ENCODE peak calls at places on chromosomes 6 and 20, in eight cellular contexts. M is spleen, S is tibial nerve, J is IMR-90, U is heart left ventricle, P is transverse colon, G is uterus, T is right lobe of liver. K is an unnamed sample.

GRCh38 chr20:34538671-34539123 is 19.8 kb upstream of the MAP1LC3A start:
- DNase-seq in M (peak), S (no peak), J (peak), U (peak), P (peak), G (peak), T (peak), K (no peak)

GRCh38 chr20:4281258-4282055 is 266.1 kb upstream of the RNF24 start:
- DNase-seq in M (no peak), S (no peak), J (no peak), U (no peak), P (no peak), G (no peak), T (no peak), K (no peak)

GRCh38 chr20:44640522-44640921 is 11.0 kb downstream of the ADA start:
- DNase-seq in M (no peak), S (no peak), J (no peak), U (no peak), P (no peak), G (no peak), T (no peak), K (no peak)

GRCh38 chr20:4187147-4187546 is 171.8 kb upstream of the RNF24 start:
- DNase-seq in M (peak), S (no peak), J (no peak), U (no peak), P (no peak), G (no peak), T (no peak), K (no peak)

GRCh38 chr6:14082771-14083170 is 34.8 kb upstream of the CD83 start:
- DNase-seq in M (no peak), S (no peak), J (no peak), U (no peak), P (no peak), G (no peak), T (no peak), K (no peak)

GRCh38 chr20:23349338-23350006 is 1.1 kb upstream of the NXT1 start:
- DNase-seq in M (no peak), S (no peak), J (no peak), U (no peak), P (peak), G (peak), T (no peak), K (peak)

GRCh38 chr20:60921021-60921622 is 330.9 kb upstream of the CDH4 start:
- DNase-seq in M (no peak), S (no peak), J (peak), U (peak), P (no peak), G (no peak), T (no peak), K (no peak)

GRCh38 chr6:31765910-31766794 is 3.7 kb downstream of the SAPCD1 start:
- DNase-seq in M (peak), S (no peak), J (no peak), U (no peak), P (no peak), G (no peak), T (no peak), K (no peak)

GRCh38 chr20:45783656-45784294 is 7.9 kb downstream of the WFDC3 start:
- DNase-seq in M (no peak), S (no peak), J (no peak), U (peak), P (peak), G (no peak), T (no peak), K (no peak)

GRCh38 chr6:52984247-52984646 is 10.8 kb downstream of the GSTA4 start:
- DNase-seq in M (no peak), S (no peak), J (no peak), U (no peak), P (no peak), G (no peak), T (no peak), K (no peak)

GRCh38 chr20:18715564-18715963 is 98.0 kb upstream of the SCP2D1 start:
- DNase-seq in M (no peak), S (no peak), J (no peak), U (no peak), P (no peak), G (no peak), T (no peak), K (no peak)

GRCh38 chr20:51135926-51136325 is 113.0 kb upstream of the KCNG1 start:
- DNase-seq in M (no peak), S (no peak), J (no peak), U (no peak), P (peak), G (no peak), T (no peak), K (peak)

GRCh38 chr6:11181478-11182136 is 50.9 kb downstream of the NEDD9 start:
- DNase-seq in M (no peak), S (no peak), J (no peak), U (no peak), P (no peak), G (no peak), T (no peak), K (no peak)

GRCh38 chr6:29828471-29828797 is 809 bp downstream of the HLA-G start:
- DNase-seq in M (no peak), S (no peak), J (no peak), U (no peak), P (no peak), G (no peak), T (no peak), K (no peak)

GRCh38 chr6:166586424-166587156 is at the start of gene RAMACL:
- DNase-seq in M (peak), S (no peak), J (no peak), U (no peak), P (peak), G (no peak), T (no peak), K (no peak)

GRCh38 chr6:167501831-167502385 is 177.0 kb downstream of the TTLL2 start:
- DNase-seq in M (no peak), S (no peak), J (no peak), U (no peak), P (peak), G (peak), T (peak), K (no peak)

GRCh38 chr20:44187054-44187762 is at the start of gene JPH2:
- DNase-seq in M (no peak), S (no peak), J (peak), U (peak), P (peak), G (peak), T (no peak), K (peak)

GRCh38 chr6:2734517-2735076 is 16.1 kb downstream of the MYLK4 start:
- DNase-seq in M (no peak), S (no peak), J (peak), U (no peak), P (no peak), G (no peak), T (no peak), K (no peak)

GRCh38 chr20:31440012-31440659 is at the start of gene DEFB123:
- DNase-seq in M (no peak), S (no peak), J (no peak), U (no peak), P (no peak), G (no peak), T (no peak), K (no peak)

DNA sequence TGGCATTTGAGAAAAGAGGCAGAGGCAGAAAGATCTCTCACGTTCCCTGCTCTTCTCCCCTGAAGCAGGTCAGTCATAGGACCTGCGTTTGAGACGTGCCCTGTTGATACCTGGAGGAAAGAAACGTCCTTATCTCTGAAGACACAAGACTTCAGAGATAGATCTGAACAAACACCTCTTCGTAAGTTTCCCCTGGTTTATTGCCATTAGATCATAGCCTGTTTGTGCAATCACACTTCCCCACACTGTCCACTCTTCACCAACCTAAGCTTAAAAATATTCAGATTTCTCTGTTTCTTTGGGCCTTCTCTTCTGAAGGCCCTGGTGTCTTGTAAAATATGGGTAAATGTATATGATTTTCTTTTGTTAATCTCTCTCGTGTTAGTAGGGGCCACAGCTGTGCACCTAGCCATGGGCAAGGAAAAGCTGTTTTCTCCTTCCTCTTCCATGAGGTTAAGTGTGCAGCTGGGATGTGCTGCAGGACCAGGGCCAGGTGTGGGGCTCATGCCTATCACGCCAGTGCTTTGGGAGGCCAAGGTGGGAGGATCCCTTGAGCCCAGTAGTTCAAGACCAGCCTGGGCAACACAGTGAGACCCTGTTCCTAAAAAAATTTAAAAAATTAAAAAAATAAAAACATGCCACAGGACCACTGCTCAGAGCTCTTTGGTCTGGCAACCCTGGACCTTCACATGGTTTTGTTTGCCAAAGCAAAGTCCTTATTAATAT is 4.8 kb upstream of the SLC22A2 start:
- DNase-seq in M (no peak), S (no peak), J (no peak), U (no peak), P (no peak), G (no peak), T (no peak), K (no peak)
- TF ChIP-seq POLR2A in M (no peak), S (no peak), J (no peak), U (no peak), P (no peak), G (no peak), T (no peak), K (no peak)

DNA sequence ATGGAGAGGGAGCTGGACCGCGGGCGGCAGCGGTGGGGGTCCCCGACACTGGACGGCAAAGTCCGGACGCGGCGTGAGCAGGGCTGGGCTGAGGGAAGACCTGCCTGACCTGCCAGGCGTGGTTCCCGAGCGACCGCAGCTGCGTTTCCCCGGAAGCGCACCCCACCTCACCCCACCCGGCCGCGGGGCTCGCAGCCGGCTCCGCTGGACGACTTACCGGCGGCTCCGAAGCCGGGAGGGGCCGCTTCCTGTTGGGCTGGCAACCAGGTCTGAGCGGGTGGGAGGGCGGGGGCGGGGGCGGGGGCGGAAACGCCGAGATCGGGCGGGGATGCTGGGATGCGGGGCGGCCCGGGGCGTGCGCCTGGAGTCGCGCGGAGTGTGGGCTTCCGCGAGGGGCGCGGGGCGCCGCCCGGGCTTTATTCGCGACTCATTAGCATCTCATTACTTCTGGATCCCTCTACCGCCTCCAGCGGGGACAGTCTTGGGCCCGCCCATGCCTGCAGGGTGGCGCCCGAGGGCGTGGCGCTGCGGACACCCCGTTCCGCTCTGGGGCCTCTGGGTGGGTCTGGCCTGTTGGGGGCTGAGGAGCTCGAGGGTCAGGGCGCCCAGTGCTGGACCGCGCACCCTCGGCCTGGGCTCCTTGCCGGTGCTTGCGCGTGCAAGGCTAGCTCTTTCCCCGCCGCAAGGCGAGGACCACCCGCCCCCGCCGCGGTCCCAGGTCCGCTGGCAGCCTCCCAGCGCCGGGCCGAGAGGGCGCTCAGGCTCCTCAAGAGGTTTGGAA is at the start of gene MICAL1:
- DNase-seq in M (peak), S (peak), J (peak), U (peak), P (peak), G (peak), T (peak), K (peak)
- TF ChIP-seq CTCF in M (peak), S (peak), J (peak), U (peak), P (peak), G (peak), T (peak), K (no peak)

GRCh38 chr20:53986037-53986436 is 84.4 kb downstream of the BCAS1 start:
- DNase-seq in M (no peak), S (no peak), J (no peak), U (no peak), P (no peak), G (no peak), T (no peak), K (no peak)
- H3K4me3 ChIP-seq in M (no peak), S (no peak), J (no peak), U (no peak), P (no peak), G (no peak), T (no peak), K (no peak)

GRCh38 chr20:62801284-62802010 is 3.2 kb upstream of the OGFR start:
- DNase-seq in M (no peak), S (no peak), J (no peak), U (peak), P (no peak), G (peak), T (no peak), K (no peak)
- TF ChIP-seq POLR2A in M (no peak), S (no peak), J (no peak), U (no peak), P (no peak), G (no peak), T (no peak), K (no peak)

GRCh38 chr6:146770965-146771735 is 172.4 kb downstream of the ADGB start:
- DNase-seq in M (peak), S (no peak), J (no peak), U (peak), P (peak), G (peak), T (peak), K (peak)

GRCh38 chr6:146770275-146770964 is 171.6 kb downstream of the ADGB start:
- DNase-seq in M (no peak), S (no peak), J (no peak), U (peak), P (no peak), G (no peak), T (no peak), K (no peak)

DNA sequence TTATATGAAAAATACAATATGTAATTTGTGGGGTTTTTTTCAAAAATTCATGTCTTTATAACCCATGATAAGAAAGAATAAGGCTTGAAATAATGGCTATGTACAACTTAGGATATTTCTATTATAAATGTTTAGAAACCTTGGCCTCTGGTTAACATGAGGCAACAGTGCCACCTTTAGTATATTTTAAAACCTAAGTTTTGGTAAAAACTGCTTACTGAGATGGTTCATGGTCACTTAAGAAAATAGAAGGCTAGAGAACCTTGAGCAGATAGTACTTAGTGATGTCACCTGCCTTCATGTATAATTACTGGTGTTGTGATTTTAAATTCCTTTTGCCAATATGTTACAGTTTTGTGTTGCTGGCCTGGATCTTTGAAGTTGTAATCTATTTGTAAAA is 176.5 kb downstream of the ADGB start:
- DNase-seq in M (no peak), S (no peak), J (no peak), U (no peak), P (no peak), G (no peak), T (no peak), K (no peak)
- TF ChIP-seq CTCF in M (no peak), S (no peak), J (no peak), U (no peak), P (no peak), G (no peak), T (no peak), K (no peak)

GRCh38 chr20:10961651-10962288 is 288.0 kb upstream of the JAG1 start:
- DNase-seq in M (no peak), S (no peak), J (no peak), U (no peak), P (no peak), G (no peak), T (no peak), K (no peak)

GRCh38 chr20:10965936-10966470 is 292.2 kb upstream of the JAG1 start:
- DNase-seq in M (no peak), S (no peak), J (peak), U (peak), P (peak), G (peak), T (no peak), K (no peak)

GRCh38 chr20:10963717-10964266 is 290.0 kb upstream of the JAG1 start:
- DNase-seq in M (no peak), S (no peak), J (no peak), U (peak), P (no peak), G (no peak), T (no peak), K (no peak)

GRCh38 chr20:10960416-10960815 is 286.6 kb upstream of the JAG1 start:
- DNase-seq in M (no peak), S (no peak), J (no peak), U (no peak), P (no peak), G (no peak), T (no peak), K (no peak)

DNA sequence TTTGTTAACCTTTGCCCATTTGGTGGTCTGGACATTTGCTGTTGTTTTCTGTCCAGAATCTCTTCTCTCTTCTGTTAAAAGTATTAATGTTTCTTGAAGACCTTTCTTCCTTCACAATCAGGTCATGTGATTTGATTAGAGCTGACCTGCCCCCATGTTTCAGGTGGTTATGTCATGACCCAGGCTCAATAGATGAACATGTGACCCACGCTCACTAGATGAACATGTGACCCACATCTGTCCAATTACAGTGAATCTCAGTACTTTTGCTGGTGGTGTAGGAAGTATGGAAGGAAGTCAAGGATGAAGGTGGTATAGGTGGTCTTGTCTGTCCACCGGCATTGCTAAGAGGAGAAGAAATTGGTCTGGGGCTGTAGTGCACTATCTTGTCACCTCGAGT is 289.1 kb upstream of the JAG1 start:
- DNase-seq in M (no peak), S (no peak), J (no peak), U (no peak), P (no peak), G (no peak), T (no peak), K (no peak)
- H3K4me3 ChIP-seq in M (no peak), S (no peak), J (no peak), U (no peak), P (no peak), G (no peak), T (no peak), K (no peak)

DNA sequence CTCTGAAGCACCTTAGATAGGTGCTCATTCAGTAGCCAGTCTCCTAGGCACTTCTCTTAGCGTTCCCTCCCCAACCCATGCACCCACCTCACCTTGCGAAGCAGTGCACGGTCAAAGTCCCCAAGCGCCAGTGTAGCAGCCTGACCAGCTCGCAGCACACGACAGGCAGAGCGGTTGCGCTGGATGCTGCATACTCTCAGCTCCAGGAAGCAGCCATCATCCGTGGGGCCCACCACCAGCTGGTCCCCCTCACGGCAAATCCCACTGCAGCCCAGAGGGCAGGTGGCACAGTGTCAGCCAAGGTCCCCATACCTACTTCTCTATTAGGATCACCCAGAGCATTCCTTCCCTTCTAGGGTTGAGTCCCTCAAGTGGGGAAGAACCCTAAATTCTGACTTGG is 6.5 kb downstream of the GTPBP2 start:
- DNase-seq in M (peak), S (no peak), J (no peak), U (no peak), P (no peak), G (no peak), T (no peak), K (no peak)
- TF ChIP-seq POLR2A in M (no peak), S (no peak), J (no peak), U (no peak), P (no peak), G (no peak), T (no peak), K (no peak)

K was measured in lower leg skin.